ENCODE peak calls at places on chromosomes 16 and 17, in eight cellular contexts. U is spleen, W is cardiac fibroblast, Y is bronchial epithelial cell, P is thoracic aorta, F is osteoblast, N is RWPE1, D is HFFc6. T is an unnamed sample.

GRCh38 chr17:12231027-12231682 is 210.5 kb downstream of the MAP2K4 start:
- DNase-seq in P (peak), F (no peak), D (peak), N (no peak), U (no peak), W (peak), Y (peak), T (no peak)

GRCh38 chr16:74759564-74759963 is 15.1 kb downstream of the FA2H start:
- DNase-seq in Y (no peak), U (peak), W (no peak), P (no peak), F (no peak), D (no peak), N (no peak), T (no peak)

GRCh38 chr16:9408297-9408696 is 316.9 kb downstream of the HAPSTR1 start:
- DNase-seq in F (no peak), N (no peak), D (no peak), Y (no peak), W (no peak), P (no peak), U (no peak), T (no peak)

GRCh38 chr16:85986931-85987749 is 88.2 kb downstream of the IRF8 start:
- DNase-seq in W (no peak), D (no peak), F (peak), U (peak), N (no peak), Y (no peak), P (no peak), T (peak)

GRCh38 chr16:4402439-4403132 is 13.8 kb downstream of the CORO7 start:
- DNase-seq in U (peak), W (peak), F (peak), N (peak), D (peak), Y (peak), P (no peak), T (peak)

GRCh38 chr17:50426814-50427787 is 1.1 kb downstream of the ACSF2 start:
- DNase-seq in U (no peak), N (peak), Y (peak), F (peak), P (no peak), W (peak), D (peak), T (peak)

GRCh38 chr16:14373406-14373805 is 256.7 kb downstream of the PARN start:
- DNase-seq in Y (no peak), U (no peak), F (no peak), W (no peak), P (no peak), D (no peak), N (no peak), T (no peak)

GRCh38 chr17:59311051-59311468 is 20.4 kb upstream of the YPEL2 start:
- DNase-seq in W (peak), P (no peak), D (peak), N (peak), U (no peak), Y (peak), F (peak), T (peak)

GRCh38 chr17:14622622-14623101 is 321.8 kb downstream of the HS3ST3B1 start:
- DNase-seq in Y (peak), D (no peak), U (no peak), F (no peak), N (no peak), P (no peak), W (no peak), T (no peak)

GRCh38 chr17:46053911-46054534 is 55.0 kb downstream of the STH start:
- DNase-seq in D (peak), F (no peak), Y (peak), U (no peak), P (no peak), N (no peak), W (peak), T (no peak)

GRCh38 chr17:77933777-77934398 is 24.6 kb upstream of the TNRC6C start:
- DNase-seq in Y (no peak), W (no peak), D (no peak), U (no peak), P (no peak), F (no peak), N (no peak), T (no peak)

GRCh38 chr16:23148513-23149266 is 562 bp downstream of the USP31 start:
- DNase-seq in P (no peak), W (peak), Y (no peak), N (peak), U (peak), D (peak), F (peak), T (peak)

GRCh38 chr16:88681709-88682451 is 4.4 kb downstream of the SNAI3 start:
- DNase-seq in W (no peak), N (no peak), D (no peak), Y (no peak), F (no peak), P (no peak), U (peak), T (no peak)

GRCh38 chr17:74513987-74514631 is 17.2 kb downstream of the CD300LB start:
- DNase-seq in Y (peak), U (no peak), P (no peak), F (no peak), W (peak), N (peak), D (peak), T (peak)

GRCh38 chr17:44782349-44782850 is 23.6 kb downstream of the ADAM11 start:
- DNase-seq in P (no peak), U (peak), W (no peak), N (no peak), D (no peak), F (peak), Y (no peak), T (no peak)

GRCh38 chr17:61201211-61201610 is 198.4 kb upstream of the TBX2 start:
- DNase-seq in U (no peak), W (peak), P (no peak), N (no peak), F (peak), D (peak), Y (peak), T (no peak)

GRCh38 chr17:17403899-17404576 is 72.8 kb upstream of the MED9 start:
- DNase-seq in Y (no peak), D (no peak), F (no peak), U (peak), N (no peak), P (no peak), W (no peak), T (no peak)

GRCh38 chr16:88727871-88728270 is 21.6 kb downstream of the CTU2 start:
- DNase-seq in F (no peak), U (no peak), Y (no peak), N (no peak), W (no peak), P (no peak), D (no peak), T (no peak)

GRCh38 chr16:4558026-4558425 is 1.9 kb downstream of the C16orf96 start:
- DNase-seq in U (no peak), F (no peak), Y (no peak), P (no peak), W (no peak), N (no peak), D (no peak), T (no peak)

GRCh38 chr17:21213491-21214014 is 408 bp downstream of the TMEM11 start:
- DNase-seq in F (peak), Y (peak), P (no peak), N (no peak), W (no peak), U (peak), D (no peak), T (peak)

GRCh38 chr17:80251966-80252365 is 8.7 kb upstream of the RNF213 start:
- DNase-seq in P (no peak), D (no peak), N (no peak), U (no peak), Y (no peak), W (no peak), F (no peak), T (no peak)

GRCh38 chr17:77417575-77417974 is 276.8 kb downstream of the SEC14L1 start:
- DNase-seq in Y (no peak), W (no peak), D (no peak), F (no peak), N (no peak), P (no peak), U (no peak), T (no peak)

GRCh38 chr16:46747777-46748651 is at the start of gene MYLK3:
- DNase-seq in Y (no peak), D (no peak), W (no peak), F (no peak), U (peak), N (no peak), P (no peak), T (no peak)

GRCh38 chr17:17723354-17724261 is 42.4 kb downstream of the RAI1 start:
- DNase-seq in Y (peak), P (no peak), U (no peak), N (no peak), F (peak), W (peak), D (peak), T (no peak)

GRCh38 chr17:63295839-63296590 is 150.1 kb downstream of the CYB561 start:
- DNase-seq in W (no peak), Y (no peak), N (no peak), F (no peak), U (no peak), D (no peak), P (no peak), T (no peak)

GRCh38 chr16:67917852-67918236 is 13.8 kb downstream of the CTRL start:
- DNase-seq in N (peak), W (peak), P (no peak), U (no peak), D (peak), F (peak), Y (peak), T (no peak)

GRCh38 chr17:46135879-46136562 is 57.2 kb downstream of the KANSL1 start:
- DNase-seq in D (no peak), F (no peak), U (no peak), W (no peak), N (no peak), P (no peak), Y (no peak), T (no peak)

GRCh38 chr17:50047488-50048126 is 8.3 kb upstream of the ITGA3 start:
- DNase-seq in N (peak), P (no peak), W (peak), U (no peak), Y (peak), D (peak), F (peak), T (peak)

GRCh38 chr17:7742729-7743128 is 25.2 kb downstream of the DNAH2 start:
- DNase-seq in Y (no peak), W (no peak), N (no peak), P (no peak), F (no peak), D (no peak), U (no peak), T (no peak)

GRCh38 chr16:21659124-21659523 is 4.6 kb upstream of the OTOA start:
- DNase-seq in D (no peak), Y (no peak), F (no peak), W (no peak), N (no peak), U (no peak), P (no peak), T (no peak)

GRCh38 chr16:66364959-66365306 is 1.6 kb upstream of the CDH5 start:
- DNase-seq in D (no peak), N (peak), P (no peak), W (no peak), U (no peak), F (no peak), Y (peak), T (no peak)

GRCh38 chr16:7962480-7962879 is 627.8 kb downstream of the TMEM114 start:
- DNase-seq in P (no peak), U (no peak), N (no peak), F (no peak), D (no peak), W (no peak), Y (no peak), T (no peak)

GRCh38 chr16:7967986-7968509 is 622.3 kb downstream of the TMEM114 start:
- DNase-seq in Y (no peak), D (no peak), N (no peak), F (no peak), W (no peak), U (no peak), P (no peak), T (no peak)

DNA sequence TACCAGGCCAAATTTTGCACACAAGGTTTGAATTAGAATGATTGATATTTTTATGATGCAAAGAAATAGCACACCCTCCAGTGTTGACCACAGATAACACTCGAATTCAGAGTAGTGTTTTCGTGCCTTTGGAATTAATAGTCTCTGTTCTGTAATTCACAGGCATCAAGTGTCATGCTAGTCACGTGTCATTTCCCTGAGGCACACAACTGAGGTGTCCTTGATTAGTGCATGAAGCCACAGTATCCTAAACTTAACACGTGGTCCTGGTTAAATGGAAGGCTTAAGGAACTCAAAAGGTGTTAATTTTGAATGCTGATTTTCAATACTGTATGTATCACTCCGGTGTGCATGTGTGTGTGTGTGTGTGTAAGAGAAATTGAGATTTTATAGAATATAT is 625.6 kb downstream of the TMEM114 start:
- DNase-seq in Y (no peak), W (no peak), P (no peak), F (no peak), N (no peak), D (no peak), U (no peak), T (no peak)
- TF ChIP-seq CTCF in Y (no peak), W (no peak), P (no peak), F (no peak), N (no peak), D (no peak), U (no peak), T (no peak)

DNA sequence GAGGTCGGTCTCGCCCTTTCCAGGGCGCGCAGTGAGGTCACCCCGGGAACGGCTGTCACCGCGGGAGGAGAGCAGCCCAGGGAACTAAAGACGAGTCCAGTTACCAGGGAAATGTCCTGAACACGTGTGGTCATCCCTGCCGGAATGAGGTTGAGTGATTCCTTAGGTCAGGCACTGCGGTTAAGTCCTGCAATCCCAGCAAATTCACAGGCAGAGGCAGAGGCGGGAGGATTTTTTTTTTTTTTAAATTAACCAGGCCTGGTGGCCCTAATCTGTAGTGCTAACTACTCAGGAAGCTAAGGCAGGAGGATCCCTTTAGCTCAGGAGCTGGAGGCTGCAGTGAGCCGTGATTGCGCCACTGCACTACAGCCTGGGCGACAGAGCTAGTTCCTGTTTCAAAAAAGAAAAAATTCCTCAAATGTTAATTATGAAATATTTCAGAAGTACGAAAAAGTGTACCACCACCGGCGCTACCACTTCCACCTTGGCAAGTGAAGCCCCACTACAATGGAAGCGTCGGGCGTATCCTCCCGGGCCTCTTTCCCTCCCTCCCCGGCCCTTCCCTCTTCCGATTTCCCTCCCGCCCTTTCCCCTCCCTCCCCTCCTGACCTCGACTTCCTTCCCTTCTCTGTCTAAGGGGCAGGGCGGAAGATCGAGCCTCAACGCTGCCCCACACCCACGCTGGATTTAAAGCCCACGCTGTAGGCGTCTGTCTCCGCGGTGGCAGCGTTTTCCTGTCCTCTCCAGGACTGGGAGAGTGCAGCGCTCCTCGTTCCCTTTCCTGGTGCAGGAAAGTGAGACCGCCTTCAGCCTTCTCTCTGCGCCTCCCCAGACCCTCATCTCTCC is 27.3 kb downstream of the SLFN11 start:
- DNase-seq in F (peak), N (no peak), U (peak), W (peak), Y (peak), D (peak), P (peak), T (peak)
- TF ChIP-seq CTCF in F (no peak), N (no peak), U (no peak), W (no peak), Y (no peak), D (no peak), P (no peak), T (no peak)

GRCh38 chr17:73122953-73123605 is 30.6 kb upstream of the SLC39A11 start:
- DNase-seq in P (no peak), D (no peak), W (no peak), N (no peak), F (no peak), U (no peak), Y (no peak), T (no peak)

GRCh38 chr17:73123606-73124320 is 31.3 kb upstream of the SLC39A11 start:
- DNase-seq in D (no peak), P (no peak), N (no peak), Y (no peak), W (no peak), F (no peak), U (no peak), T (no peak)

GRCh38 chr17:73131993-73132595 is 32.7 kb upstream of the SSTR2 start:
- DNase-seq in P (no peak), Y (no peak), D (no peak), N (no peak), U (no peak), F (no peak), W (no peak), T (no peak)

GRCh38 chr17:73121513-73121912 is 29.0 kb upstream of the SLC39A11 start:
- DNase-seq in D (no peak), W (no peak), F (no peak), Y (no peak), N (no peak), U (no peak), P (no peak), T (no peak)

DNA sequence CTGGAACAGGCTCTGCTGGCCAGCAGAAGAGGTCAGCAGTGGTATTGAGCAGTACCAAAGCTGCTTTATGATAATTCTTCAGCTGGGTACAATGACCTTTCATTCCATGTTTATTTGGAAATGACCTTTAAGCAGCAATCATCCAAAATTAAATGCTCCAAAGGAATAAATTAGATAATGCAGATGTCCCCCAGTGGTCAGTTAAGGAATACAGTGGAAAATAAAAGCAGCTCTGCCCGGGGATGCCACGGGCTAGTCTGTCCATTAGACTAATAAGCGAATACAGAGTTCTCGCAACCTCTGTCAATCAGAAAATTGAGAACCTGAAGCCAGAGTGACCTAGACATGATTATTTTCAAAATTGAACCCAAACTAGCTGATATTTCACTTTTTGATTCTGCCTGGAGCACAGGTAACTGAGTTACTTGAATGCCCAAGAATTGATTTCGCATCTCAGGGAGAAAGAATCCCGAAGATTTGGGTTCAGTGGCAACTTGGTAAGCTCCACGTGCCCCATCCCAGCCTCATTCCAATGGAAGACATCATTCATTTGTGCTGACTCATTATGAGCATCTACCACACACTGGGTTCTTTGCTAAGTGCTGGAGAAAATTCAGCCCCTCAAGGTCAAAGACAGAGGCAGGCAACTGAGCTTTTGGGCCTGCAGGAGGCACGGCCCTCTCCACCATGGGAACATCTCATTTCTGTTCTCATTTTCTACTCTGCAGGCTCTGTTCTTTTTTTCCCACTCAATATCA is 34.4 kb upstream of the SLC39A11 start:
- DNase-seq in Y (no peak), N (no peak), D (no peak), U (no peak), P (no peak), F (no peak), W (no peak), T (no peak)
- TF ChIP-seq CTCF in Y (no peak), N (no peak), D (peak), U (no peak), P (no peak), F (peak), W (no peak), T (no peak)

DNA sequence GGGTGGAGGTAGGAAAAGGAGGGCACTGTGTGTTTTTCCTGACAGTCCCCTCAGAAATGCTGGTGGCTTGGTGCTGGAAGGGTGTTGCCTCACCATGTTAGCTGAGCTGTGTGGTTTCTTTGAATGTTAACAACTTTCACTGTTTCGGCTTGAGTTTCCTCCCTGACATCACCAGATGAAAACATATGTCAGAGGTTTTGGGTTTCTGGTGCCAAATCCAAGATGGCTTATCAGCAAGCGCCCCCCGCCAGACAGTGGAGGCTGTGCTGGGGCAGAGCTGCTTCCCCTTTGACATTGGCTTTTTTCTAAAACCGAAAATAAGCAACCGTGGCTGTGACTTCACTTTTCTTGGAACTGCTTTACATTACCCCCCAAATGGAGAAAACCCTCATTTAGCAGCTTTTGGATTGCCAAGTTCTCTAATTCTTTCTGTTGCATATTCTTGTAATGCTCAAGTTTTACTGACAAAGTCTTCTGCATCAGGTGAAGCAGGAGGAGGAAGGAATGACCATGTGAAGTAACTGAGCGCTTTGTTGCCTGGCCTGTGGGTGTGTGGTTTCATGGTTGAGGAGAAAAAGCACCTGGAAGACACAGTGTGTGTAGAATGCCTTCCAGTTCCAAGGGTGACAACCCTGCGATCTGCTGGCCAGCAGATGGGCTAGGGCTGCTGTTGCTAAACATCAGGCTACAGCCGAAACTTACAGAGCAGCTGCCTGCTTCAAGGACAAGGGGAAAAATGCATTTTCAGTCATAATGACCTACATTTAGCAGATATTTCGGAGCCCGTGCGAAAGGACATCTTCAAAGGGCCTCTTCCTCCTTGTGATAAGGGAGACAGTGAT is 9.7 kb downstream of the RMI2 start:
- DNase-seq in N (no peak), U (peak), F (peak), W (no peak), Y (no peak), P (no peak), D (no peak), T (no peak)
- TF ChIP-seq CTCF in N (no peak), U (no peak), F (no peak), W (no peak), Y (no peak), P (no peak), D (no peak), T (no peak)